ENCODE peak calls at places on chromosomes 13 and 19, in eight cellular contexts. B, L, H, M, I, A, F and X are unnamed samples.

GRCh38 chr19:31625056-31625455 is 275.8 kb upstream of the TSHZ3 start:
- DNase-seq in I (no peak), L (no peak), F (no peak), B (no peak), A (no peak), H (no peak), M (no peak), X (no peak)

GRCh38 chr19:7216373-7216902 is 77.8 kb downstream of the INSR start:
- DNase-seq in M (no peak), L (no peak), F (no peak), H (no peak), A (no peak), B (no peak), I (no peak), X (no peak)

GRCh38 chr13:101018720-101019119 is 344.1 kb upstream of the TMTC4 start:
- DNase-seq in A (no peak), B (peak; percentile 85), I (no peak), M (no peak), L (no peak), F (no peak), H (peak; percentile 16), X (peak; percentile 63)

GRCh38 chr13:49791753-49792549 is 531 bp downstream of the KPNA3 start:
- DNase-seq in H (peak; percentile 68), L (no peak), I (peak; percentile 70), B (peak; percentile 70), F (peak; percentile 65), M (peak; percentile 17), A (no peak), X (peak; percentile 19)

GRCh38 chr13:105552078-105552477 is 983.4 kb downstream of the EFNB2 start:
- DNase-seq in A (no peak), I (no peak), B (no peak), L (no peak), H (no peak), M (no peak), F (no peak), X (no peak)

GRCh38 chr19:47651691-47652090 is 42.8 kb downstream of the BICRA start:
- DNase-seq in H (no peak), M (no peak), I (no peak), L (no peak), B (no peak), F (peak; percentile 37), A (no peak), X (no peak)

GRCh38 chr19:39263912-39264305 is 4.3 kb upstream of the IFNL2 start:
- DNase-seq in A (no peak), H (no peak), F (peak; percentile 59), M (no peak), B (no peak), I (no peak), L (no peak), X (no peak)

GRCh38 chr19:27776020-27776419 is 1436.9 kb downstream of the UQCRFS1 start:
- DNase-seq in F (peak; percentile 69), I (peak; percentile 37), A (no peak), H (no peak), M (no peak), L (no peak), B (peak; percentile 68), X (peak; percentile 25)

GRCh38 chr19:1213391-1214286 is 8.1 kb downstream of the STK11 start:
- DNase-seq in I (no peak), B (peak; percentile 71), H (peak; percentile 77), F (no peak), M (no peak), A (peak; percentile 57), L (no peak), X (no peak)

GRCh38 chr19:48196933-48197665 is 26.6 kb downstream of the ZSWIM9 start:
- DNase-seq in I (no peak), L (no peak), B (no peak), A (peak; percentile 25), M (no peak), F (peak; percentile 18), H (no peak), X (no peak)

GRCh38 chr13:46751811-46752635 is 44.9 kb downstream of the ESD start:
- DNase-seq in M (no peak), I (peak; percentile 65), F (peak; percentile 13), B (peak; percentile 65), H (no peak), A (no peak), L (no peak), X (no peak)

GRCh38 chr13:51934461-51935087 is 72.8 kb downstream of the CCDC70 start:
- DNase-seq in B (no peak), A (no peak), M (no peak), H (no peak), L (no peak), F (no peak), I (no peak), X (no peak)

GRCh38 chr13:54356849-54357248 is 1328.2 kb downstream of the OLFM4 start:
- DNase-seq in L (no peak), A (no peak), B (no peak), M (no peak), I (no peak), F (peak; percentile 77), H (no peak), X (no peak)

GRCh38 chr13:35144496-35144895 is 202.4 kb downstream of the NBEA start:
- DNase-seq in L (no peak), H (no peak), F (no peak), B (peak; percentile 10), M (no peak), A (no peak), I (no peak), X (peak; percentile 4)

GRCh38 chr13:99307648-99308339 is 595 bp upstream of the GPR183 start:
- DNase-seq in L (no peak), H (peak; percentile 63), M (no peak), A (no peak), I (no peak), F (no peak), B (peak; percentile 91), X (peak; percentile 53)

GRCh38 chr19:7168941-7169340 is 99.4 kb downstream of the ZNF557 start:
- DNase-seq in B (no peak), F (no peak), L (no peak), M (no peak), A (no peak), I (no peak), H (no peak), X (no peak)

GRCh38 chr13:105083986-105084385 is 1451.5 kb downstream of the EFNB2 start:
- DNase-seq in H (no peak), L (no peak), A (peak; percentile 67), M (no peak), B (no peak), F (no peak), I (no peak), X (no peak)

GRCh38 chr19:48271531-48272151 is 1.8 kb downstream of the ZNF114 start:
- DNase-seq in B (peak; percentile 60), L (no peak), F (peak; percentile 88), M (no peak), H (peak; percentile 64), I (peak; percentile 31), A (peak; percentile 81), X (peak; percentile 23)

GRCh38 chr13:40208517-40208916 is 457.9 kb downstream of the FOXO1 start:
- DNase-seq in F (no peak), L (no peak), A (no peak), H (no peak), M (peak; percentile 71), I (peak; percentile 86), B (no peak), X (no peak)

DNA sequence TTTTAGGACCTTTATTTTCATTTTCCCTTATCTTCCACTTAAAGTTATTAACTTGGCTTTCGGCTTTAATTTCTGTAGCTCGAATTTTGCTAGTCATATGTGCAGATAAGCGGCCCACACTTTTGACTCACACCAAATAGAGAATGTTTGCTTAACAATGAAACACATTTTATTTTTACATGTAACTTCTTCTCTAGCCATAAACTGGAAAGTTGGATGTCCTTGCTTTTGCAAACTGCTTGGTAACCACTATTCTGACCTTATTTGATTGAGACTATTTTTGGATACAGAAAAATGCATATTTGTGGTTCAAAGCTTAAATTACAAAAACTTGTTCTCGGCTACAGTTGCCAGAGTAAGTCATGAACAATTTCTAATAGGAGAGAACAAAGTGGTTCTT is 600.0 kb downstream of the KCTD12 start:
- DNase-seq in L (no peak), I (no peak), M (peak; percentile 12), B (peak; percentile 50), A (no peak), H (no peak), F (no peak), X (peak; percentile 28)
- H3K9me2 ChIP-seq in L (no peaks in the 10 kb centered on the region), I (no peaks in the 10 kb centered on the region), M (no peaks in the 10 kb centered on the region), B (no peaks in the 10 kb centered on the region), A (no peaks in the 10 kb centered on the region), H (no peaks in the 10 kb centered on the region), F (no peaks in the 10 kb centered on the region), X (no peaks in the 10 kb centered on the region)

DNA sequence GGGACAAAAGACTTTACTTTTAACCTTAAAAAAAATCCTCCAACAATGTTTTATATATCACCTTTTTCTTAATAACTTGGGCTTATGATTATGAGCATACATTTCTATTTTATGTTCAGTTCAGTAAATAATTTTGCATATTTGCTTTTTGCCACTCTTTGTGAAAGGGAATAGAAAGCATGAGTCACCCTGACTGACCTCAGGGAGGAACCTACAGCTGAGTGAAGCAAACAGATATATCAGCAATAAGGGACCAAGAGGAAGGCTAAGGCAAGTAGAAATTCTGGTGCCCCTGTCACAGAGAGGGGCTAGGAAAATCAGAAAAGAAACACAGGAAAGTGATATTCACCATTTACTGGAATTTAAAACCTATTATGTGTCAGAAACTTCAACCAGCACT is 37.2 kb upstream of the SOHLH2 start:
- DNase-seq in A (no peak), F (no peak), L (no peak), M (peak; percentile 30), I (no peak), B (peak; percentile 30), H (no peak), X (peak; percentile 12)
- H3K4me2 ChIP-seq in A (no peak overlapping the region), F (no peak overlapping the region), L (no peak overlapping the region), M (no peak overlapping the region), I (no peak overlapping the region), B (no peak overlapping the region), H (no peak overlapping the region), X (no peak overlapping the region)

GRCh38 chr19:11480927-11481776 is at the start of gene ELAVL3:
- DNase-seq in M (no peak), A (peak; percentile 91), B (no peak), H (no peak), F (peak; percentile 76), I (no peak), L (no peak), X (no peak)
- TF ChIP-seq EZH2phosphoT487 in M (no peak), A (no peak), B (no peak), H (no peak), F (no peak), I (no peak), L (no peak), X (no peak)

GRCh38 chr19:3611841-3612240 is 5.2 kb upstream of the TBXA2R start:
- DNase-seq in M (no peak), B (no peak), I (no peak), H (no peak), L (no peak), F (no peak), A (no peak), X (no peak)

GRCh38 chr19:3614858-3615505 is 8.3 kb upstream of the TBXA2R start:
- DNase-seq in A (no peak), M (no peak), F (no peak), L (no peak), H (no peak), B (no peak), I (no peak), X (no peak)

GRCh38 chr19:3613765-3614661 is 7.3 kb upstream of the TBXA2R start:
- DNase-seq in M (no peak), I (no peak), F (no peak), A (no peak), L (no peak), B (no peak), H (no peak), X (no peak)

GRCh38 chr19:3612330-3612729 is 5.7 kb upstream of the TBXA2R start:
- DNase-seq in L (no peak), A (no peak), H (no peak), F (no peak), M (no peak), I (no peak), B (no peak), X (no peak)

GRCh38 chr19:3612901-3613741 is 6.4 kb upstream of the TBXA2R start:
- DNase-seq in H (no peak), I (no peak), A (peak; percentile 64), L (no peak), F (peak; percentile 85), M (no peak), B (peak; percentile 19), X (no peak)
- H3K9me2 ChIP-seq in H (no peaks in the 10 kb centered on the region), I (no peaks in the 10 kb centered on the region), A (no peaks in the 10 kb centered on the region), L (no peaks in the 10 kb centered on the region), F (no peaks in the 10 kb centered on the region), M (no peaks in the 10 kb centered on the region), B (no peaks in the 10 kb centered on the region), X (no peaks in the 10 kb centered on the region)